ENCODE peak calls at places on chromosomes 4 and X, in six cellular contexts. G is K562, S is SK-N-SH, E is HepG2, D is H1, H is GM12878. Z is an unnamed sample.

GRCh38 chrX:136268051-136269048 is 17.1 kb upstream of the MAP7D3 start:
- DNase-seq in G (peak), S (peak), E (peak), D (no peak), H (no peak), Z (peak)

GRCh38 chr4:188428935-188429334 is 289.7 kb downstream of the TRIML1 start:
- DNase-seq in G (no peak), S (no peak), E (no peak), D (no peak), H (no peak), Z (no peak)

GRCh38 chr4:168472920-168473319 is 7.4 kb downstream of the DDX60L start:
- DNase-seq in G (no peak), S (no peak), E (no peak), D (no peak), H (no peak), Z (no peak)

GRCh38 chrX:311156-312129 is 7.2 kb downstream of the GTPBP6 start:
- DNase-seq in G (no peak), S (no peak), E (no peak), D (no peak), H (no peak), Z (no peak)

GRCh38 chr4:107825072-107825789 is 499 bp downstream of the SGMS2 start:
- DNase-seq in G (no peak), S (peak), E (no peak), D (no peak), H (no peak), Z (no peak)

GRCh38 chrX:40170830-40171512 is 73.2 kb upstream of the BCOR start:
- DNase-seq in G (peak), S (no peak), E (no peak), D (no peak), H (no peak), Z (no peak)

GRCh38 chrX:40266490-40267333 is 169.0 kb upstream of the BCOR start:
- DNase-seq in G (peak), S (peak), E (peak), D (peak), H (no peak), Z (peak)

GRCh38 chr4:169008478-169008877 is 1.6 kb downstream of the CBR4 start:
- DNase-seq in G (peak), S (no peak), E (no peak), D (no peak), H (no peak), Z (no peak)

GRCh38 chrX:54540289-54540688 is 10.3 kb downstream of the GNL3L start:
- DNase-seq in G (no peak), S (no peak), E (no peak), D (no peak), H (no peak), Z (no peak)

GRCh38 chrX:40122487-40122886 is 24.7 kb upstream of the BCOR start:
- DNase-seq in G (no peak), S (no peak), E (no peak), D (no peak), H (no peak), Z (no peak)

GRCh38 chr4:109915385-109916002 is 2.8 kb downstream of the EGF start:
- DNase-seq in G (no peak), S (no peak), E (no peak), D (no peak), H (no peak), Z (no peak)

GRCh38 chrX:141183000-141183399 is 6.1 kb upstream of the LDOC1 start:
- DNase-seq in G (no peak), S (no peak), E (no peak), D (no peak), H (no peak), Z (no peak)

GRCh38 chrX:2500091-2500680 is 590 bp downstream of the DHRSX start:
- DNase-seq in G (peak), S (peak), E (peak), D (no peak), H (no peak), Z (no peak)

GRCh38 chr4:153481474-153481873 is 15.3 kb downstream of the TMEM131L start:
- DNase-seq in G (no peak), S (no peak), E (no peak), D (no peak), H (no peak), Z (no peak)

GRCh38 chr4:88841635-88842034 is 144.0 kb upstream of the NAP1L5 start:
- DNase-seq in G (no peak), S (no peak), E (no peak), D (no peak), H (no peak), Z (no peak)

GRCh38 chrX:18875256-18875878 is 108.5 kb downstream of the PHKA2 start:
- DNase-seq in G (no peak), S (peak), E (no peak), D (no peak), H (no peak), Z (no peak)

GRCh38 chrX:46257451-46257879 is 287.8 kb downstream of the ZNF674 start:
- DNase-seq in G (no peak), S (no peak), E (no peak), D (no peak), H (no peak), Z (no peak)

GRCh38 chr4:7967501-7968261 is 28.0 kb upstream of the AFAP1 start:
- DNase-seq in G (no peak), S (no peak), E (no peak), D (no peak), H (no peak), Z (no peak)

GRCh38 chr4:123052007-123052406 is 129.6 kb upstream of the NUDT6 start:
- DNase-seq in G (no peak), S (no peak), E (no peak), D (no peak), H (no peak), Z (no peak)

GRCh38 chrX:72122621-72123275 is 9.0 kb downstream of the RTL5 start:
- DNase-seq in G (no peak), S (no peak), E (no peak), D (no peak), H (no peak), Z (no peak)

GRCh38 chr4:149993030-149993429 is 85.2 kb upstream of the DCLK2 start:
- DNase-seq in G (no peak), S (no peak), E (no peak), D (no peak), H (no peak), Z (no peak)

GRCh38 chr4:40550900-40551546 is 78.6 kb downstream of the RBM47 start:
- DNase-seq in G (peak), S (no peak), E (peak), D (no peak), H (peak), Z (peak)

GRCh38 chr4:41880840-41881831 is 54.1 kb upstream of the TMEM33 start:
- DNase-seq in G (no peak), S (peak), E (no peak), D (no peak), H (no peak), Z (no peak)

GRCh38 chr4:74479009-74479408 is 34.1 kb downstream of the AREG start:
- DNase-seq in G (no peak), S (no peak), E (peak), D (no peak), H (no peak), Z (no peak)

GRCh38 chr4:26023191-26023972 is 109.4 kb downstream of the SMIM20 start:
- DNase-seq in G (no peak), S (no peak), E (peak), D (no peak), H (no peak), Z (no peak)

GRCh38 chrX:108437789-108438623 is at the start of gene COL4A6:
- DNase-seq in G (peak), S (no peak), E (peak), D (peak), H (no peak), Z (no peak)

GRCh38 chr4:7414736-7415510 is 19.8 kb downstream of the PSAPL1 start:
- DNase-seq in G (no peak), S (no peak), E (no peak), D (no peak), H (no peak), Z (no peak)

GRCh38 chrX:73214366-73215094 is at the start of gene NAP1L2:
- DNase-seq in G (no peak), S (no peak), E (no peak), D (peak), H (no peak), Z (no peak)

GRCh38 chr4:10114147-10114546 is 2.5 kb downstream of the WDR1 start:
- DNase-seq in G (no peak), S (no peak), E (no peak), D (no peak), H (no peak), Z (no peak)

GRCh38 chrX:45795546-45795945 is 594.9 kb upstream of the DIPK2B start:
- DNase-seq in G (no peak), S (no peak), E (no peak), D (no peak), H (no peak), Z (no peak)

GRCh38 chr4:142567620-142568451 is 278.3 kb downstream of the INPP4B start:
- DNase-seq in G (no peak), S (no peak), E (no peak), D (no peak), H (peak), Z (no peak)

GRCh38 chrX:143788265-143788664 is 67.7 kb upstream of the SPANXN2 start:
- DNase-seq in G (peak), S (peak), E (no peak), D (no peak), H (no peak), Z (no peak)

GRCh38 chrX:49278081-49278480 is 8.5 kb downstream of the PPP1R3F start:
- DNase-seq in G (no peak), S (no peak), E (no peak), D (no peak), H (no peak), Z (no peak)
- TF ChIP-seq GABPA in G (no peak), S (no peak), E (no peak), D (no peak), H (no peak), Z (no peak)

GRCh38 chr4:76689079-76689817 is 208.7 kb downstream of the SOWAHB start:
- DNase-seq in G (no peak), S (peak), E (no peak), D (no peak), H (no peak), Z (no peak)
- TF ChIP-seq GABPA in G (no peak), S (no peak), E (no peak), D (no peak), H (no peak), Z (no peak)

DNA sequence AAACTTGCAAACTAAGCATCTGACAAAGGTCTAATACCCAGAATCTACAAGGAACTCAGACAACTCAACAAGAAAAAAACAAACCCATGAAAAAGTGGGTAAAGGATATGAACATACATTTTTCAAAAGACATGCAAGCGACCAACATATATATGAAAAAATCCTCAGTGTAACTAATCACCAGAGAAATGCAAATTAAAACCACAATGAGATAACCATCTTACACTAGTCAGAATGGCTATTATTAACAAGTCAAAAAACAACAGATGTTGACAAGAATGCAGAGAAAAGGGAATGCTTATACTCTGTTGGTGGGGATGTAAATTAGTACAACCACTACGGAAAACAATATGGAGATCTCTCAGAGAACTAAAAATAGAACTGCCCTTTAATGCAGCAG is 12.1 kb downstream of the NIPAL1 start:
- DNase-seq in G (no peak), S (no peak), E (no peak), D (no peak), H (no peak), Z (no peak)
- TF ChIP-seq GABPA in G (no peak), S (no peak), E (no peak), D (no peak), H (no peak), Z (no peak)

GRCh38 chr4:128863314-128864075 is 54.0 kb downstream of the JADE1 start:
- DNase-seq in G (peak), S (peak), E (peak), D (peak), H (no peak), Z (peak)

GRCh38 chr4:128858875-128859696 is 49.6 kb downstream of the JADE1 start:
- DNase-seq in G (no peak), S (no peak), E (no peak), D (no peak), H (no peak), Z (no peak)

GRCh38 chr4:128861856-128862518 is 52.5 kb downstream of the JADE1 start:
- DNase-seq in G (no peak), S (no peak), E (no peak), D (no peak), H (no peak), Z (no peak)

GRCh38 chr4:128862608-128863313 is 53.3 kb downstream of the JADE1 start:
- DNase-seq in G (no peak), S (no peak), E (no peak), D (no peak), H (peak), Z (no peak)

DNA sequence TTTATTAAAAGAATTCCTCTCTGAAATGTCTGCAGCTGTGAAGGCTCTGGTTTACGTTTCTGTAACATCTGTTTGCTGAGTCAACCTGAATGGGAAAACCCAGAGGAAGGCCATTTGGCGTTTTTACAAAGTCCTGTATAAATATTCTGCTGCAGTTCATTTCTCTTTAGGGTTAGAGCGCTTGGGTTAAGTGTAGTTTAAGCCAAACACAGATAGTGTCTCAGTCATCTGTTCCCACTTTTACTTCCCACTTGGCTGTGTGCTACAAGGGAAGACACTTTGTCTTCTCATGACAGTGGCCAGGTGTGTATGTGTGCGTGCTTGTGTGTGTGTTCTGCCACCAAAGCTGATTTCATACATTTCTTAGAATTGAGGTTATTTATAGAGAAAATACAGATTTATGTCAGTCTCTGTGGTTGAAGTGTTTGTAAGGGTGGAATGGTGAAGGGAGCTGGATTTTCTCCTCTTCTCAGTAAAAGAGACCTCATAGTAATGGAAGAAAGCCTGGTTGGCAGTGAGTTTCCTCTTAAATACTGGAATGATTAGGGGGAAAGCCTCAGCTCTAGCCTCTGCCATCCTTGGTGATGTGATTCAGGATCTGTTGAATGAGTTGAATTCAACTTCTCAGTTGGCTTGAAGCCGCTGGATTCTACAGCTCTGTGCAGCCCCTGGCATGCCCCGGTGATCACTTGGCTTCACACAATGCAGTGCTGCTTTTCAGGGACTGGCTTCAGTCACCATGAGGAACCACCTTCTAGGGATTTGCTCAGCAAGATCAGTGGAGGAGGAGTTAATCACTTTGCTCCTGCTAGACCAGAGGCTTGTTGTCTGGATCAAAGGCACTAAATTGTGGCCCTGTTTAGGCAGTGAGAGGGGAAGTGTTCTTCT is 50.6 kb downstream of the JADE1 start:
- DNase-seq in G (no peak), S (no peak), E (no peak), D (no peak), H (no peak), Z (no peak)
- TF ChIP-seq GABPA in G (no peak), S (no peak), E (no peak), D (no peak), H (no peak), Z (no peak)

GRCh38 chr4:186368291-186368690 is 102.3 kb downstream of the F11 start:
- DNase-seq in G (no peak), S (no peak), E (no peak), D (no peak), H (no peak), Z (no peak)

GRCh38 chr4:186360551-186360950 is 94.6 kb downstream of the F11 start:
- DNase-seq in G (no peak), S (no peak), E (no peak), D (no peak), H (no peak), Z (no peak)

DNA sequence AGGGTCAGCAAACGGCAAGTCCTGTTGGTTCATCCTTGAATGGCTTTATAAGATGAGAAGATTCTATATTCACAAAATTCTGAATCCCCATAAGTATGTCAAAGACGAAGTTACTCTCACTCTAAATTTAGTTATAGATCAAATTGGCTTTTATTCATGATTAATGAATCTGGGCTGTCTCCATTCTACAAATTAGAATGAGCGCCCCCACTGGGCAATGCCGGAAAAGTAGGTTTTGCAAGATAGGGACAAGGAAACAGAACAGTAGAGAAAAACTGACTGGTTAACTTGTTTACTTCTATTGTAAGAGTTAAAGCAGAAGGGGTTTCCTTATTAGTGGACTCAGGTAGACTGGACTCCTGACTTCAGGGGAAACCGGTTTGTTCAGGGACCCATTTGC is 100.3 kb downstream of the F11 start:
- DNase-seq in G (no peak), S (no peak), E (no peak), D (no peak), H (no peak), Z (no peak)
- TF ChIP-seq GABPA in G (no peak), S (no peak), E (no peak), D (no peak), H (no peak), Z (no peak)

DNA sequence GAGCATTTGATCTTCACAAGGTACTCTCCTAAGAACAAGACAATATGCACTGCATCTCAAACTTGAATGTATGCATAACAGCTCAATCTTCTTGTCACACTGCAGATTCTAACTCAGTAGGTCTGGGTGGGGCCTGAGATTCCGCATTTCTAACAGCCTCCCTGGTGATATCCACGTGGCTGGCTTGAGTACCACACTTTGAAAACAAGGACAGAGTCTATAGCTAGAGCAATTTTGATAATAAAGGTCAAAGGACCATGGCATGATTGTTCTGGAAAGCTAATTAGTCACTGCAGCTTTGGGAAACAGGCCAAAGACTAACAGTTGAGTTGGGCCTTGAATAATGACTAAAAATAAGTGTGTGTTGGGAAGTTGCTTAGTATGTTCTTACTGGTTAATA is 213.3 kb downstream of the GBA3 start:
- DNase-seq in G (no peak), S (no peak), E (no peak), D (no peak), H (no peak), Z (no peak)
- TF ChIP-seq GABPA in G (no peak), S (no peak), E (no peak), D (no peak), H (no peak), Z (no peak)